ENCODE peak calls at places on chromosomes 13 and 19, in four cellular contexts. B is transverse colon, W is cardiac fibroblast, F is bronchial epithelial cell. T is an unnamed sample.

GRCh38 chr13:68715651-68716050 is 1392.0 kb upstream of the ATXN8OS start:
- DNase-seq in W (no peak), F (no peak), B (no peak), T (no peak)

GRCh38 chr19:50922316-50922853 is 11.2 kb upstream of the KLK4 start:
- DNase-seq in W (peak; percentile 82), B (peak; percentile 80), F (peak; percentile 68), T (peak; percentile 55)

GRCh38 chr13:70042193-70042592 is 65.4 kb upstream of the ATXN8OS start:
- DNase-seq in B (no peak), W (no peak), F (no peak), T (no peak)

GRCh38 chr13:76223565-76223964 is 587.4 kb downstream of the LMO7 start:
- DNase-seq in B (no peak), F (no peak), W (no peak), T (no peak)

GRCh38 chr19:41821003-41821735 is 23.3 kb downstream of the LYPD4 start:
- DNase-seq in W (peak; percentile 56), B (peak; percentile 41), F (peak; percentile 62), T (peak; percentile 23)

GRCh38 chr13:101332583-101332982 is 83.7 kb downstream of the NALCN start:
- DNase-seq in F (no peak), B (no peak), W (no peak), T (no peak)

GRCh38 chr19:45443462-45444317 is 20.0 kb upstream of the ERCC1 start:
- DNase-seq in B (peak; percentile 98), W (peak; percentile 96), F (peak; percentile 84), T (peak; percentile 95)

GRCh38 chr13:103803349-103803748 is 737.1 kb upstream of the SLC10A2 start:
- DNase-seq in W (no peak), F (no peak), B (no peak), T (no peak)

GRCh38 chr19:7654401-7654800 is 14.4 kb upstream of the RETN start:
- DNase-seq in W (no peak), F (peak; percentile 15), B (no peak), T (peak; percentile 50)

GRCh38 chr19:38713227-38713649 is 31.0 kb downstream of the CAPN12 start:
- DNase-seq in B (peak; percentile 41), W (no peak), F (no peak), T (no peak)

GRCh38 chr13:49409008-49409407 is 34.9 kb downstream of the CAB39L start:
- DNase-seq in F (peak; percentile 25), W (no peak), B (no peak), T (no peak)

GRCh38 chr13:107824636-107825035 is 390.7 kb downstream of the LIG4 start:
- DNase-seq in B (no peak), F (no peak), W (no peak), T (no peak)

GRCh38 chr13:24083722-24084421 is 76.6 kb upstream of the SPATA13 start:
- DNase-seq in F (no peak), W (no peak), B (no peak), T (no peak)

GRCh38 chr13:23160241-23161175 is 20.3 kb upstream of the SGCG start:
- DNase-seq in F (no peak), B (no peak), W (no peak), T (no peak)

GRCh38 chr19:48190288-48191284 is 20.1 kb downstream of the ZSWIM9 start:
- DNase-seq in F (peak; percentile 87), W (peak; percentile 39), B (peak; percentile 26), T (no peak)

GRCh38 chr13:40247845-40248244 is 418.6 kb downstream of the FOXO1 start:
- DNase-seq in B (no peak), F (peak; percentile 89), W (peak; percentile 70), T (no peak)

GRCh38 chr19:5111051-5111450 is 142.1 kb downstream of the KDM4B start:
- DNase-seq in F (no peak), W (no peak), B (no peak), T (no peak)

GRCh38 chr19:14413355-14413754 is 5.8 kb downstream of the DDX39A start:
- DNase-seq in B (no peak), W (no peak), F (no peak), T (no peak)

GRCh38 chr13:112713517-112714253 is 23.8 kb downstream of the ATP11A start:
- DNase-seq in F (no peak), B (no peak), W (no peak), T (no peak)

GRCh38 chr13:56700324-56700723 is 440.4 kb upstream of the PRR20A start:
- DNase-seq in B (no peak), F (no peak), W (no peak), T (no peak)

GRCh38 chr19:55449469-55449868 is 6.4 kb upstream of the SHISA7 start:
- DNase-seq in B (no peak), F (no peak), W (no peak), T (no peak)

GRCh38 chr19:48713041-48713863 is 6.3 kb downstream of the MAMSTR start:
- DNase-seq in B (no peak), F (no peak), W (peak; percentile 19), T (no peak)

GRCh38 chr19:34171539-34171876 is 796 bp upstream of the LSM14A start:
- DNase-seq in B (no peak), F (peak; percentile 71), W (peak; percentile 78), T (peak; percentile 85)

GRCh38 chr19:5719274-5719960 is 529 bp downstream of the LONP1 start:
- DNase-seq in F (peak; percentile 37), W (peak; percentile 26), B (no peak), T (peak; percentile 29)

GRCh38 chr19:43420954-43421353 is 6.3 kb downstream of the TEX101 start:
- DNase-seq in F (no peak), B (no peak), W (no peak), T (no peak)

DNA sequence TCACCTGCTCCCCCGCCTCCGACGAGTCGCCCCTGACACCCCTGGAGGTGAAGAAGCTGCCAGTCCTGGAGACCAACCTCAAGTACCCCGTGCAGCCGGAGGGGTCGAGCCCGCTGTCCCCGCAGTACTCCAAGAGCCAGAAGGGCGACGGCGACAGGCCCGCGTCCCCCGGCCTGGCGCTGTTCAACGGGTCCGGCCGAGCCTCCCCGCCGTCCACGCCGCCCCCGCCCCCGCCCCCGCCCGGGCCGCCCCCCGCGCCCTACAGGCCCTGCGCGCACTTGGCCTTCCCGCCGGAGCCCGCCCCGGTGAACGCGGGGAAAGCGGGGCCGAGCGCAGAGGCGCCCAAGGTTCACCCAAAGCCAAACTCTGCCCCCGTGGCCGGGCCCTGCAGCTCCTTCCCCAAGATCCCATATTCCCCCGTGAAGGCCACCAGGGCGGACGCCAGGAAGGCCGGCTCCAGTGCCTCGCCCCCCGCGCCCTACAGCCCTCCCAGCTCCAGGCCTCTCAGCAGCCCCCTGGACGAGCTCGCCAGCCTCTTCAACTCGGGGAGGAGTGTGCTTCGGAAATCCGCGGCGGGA is 511.5 kb downstream of the MYO16 start:
- DNase-seq in F (no peak), W (no peak), B (no peak), T (no peak)
- TF ChIP-seq CTCF in F (no peak), W (no peak), B (no peak), T (no peak)

DNA sequence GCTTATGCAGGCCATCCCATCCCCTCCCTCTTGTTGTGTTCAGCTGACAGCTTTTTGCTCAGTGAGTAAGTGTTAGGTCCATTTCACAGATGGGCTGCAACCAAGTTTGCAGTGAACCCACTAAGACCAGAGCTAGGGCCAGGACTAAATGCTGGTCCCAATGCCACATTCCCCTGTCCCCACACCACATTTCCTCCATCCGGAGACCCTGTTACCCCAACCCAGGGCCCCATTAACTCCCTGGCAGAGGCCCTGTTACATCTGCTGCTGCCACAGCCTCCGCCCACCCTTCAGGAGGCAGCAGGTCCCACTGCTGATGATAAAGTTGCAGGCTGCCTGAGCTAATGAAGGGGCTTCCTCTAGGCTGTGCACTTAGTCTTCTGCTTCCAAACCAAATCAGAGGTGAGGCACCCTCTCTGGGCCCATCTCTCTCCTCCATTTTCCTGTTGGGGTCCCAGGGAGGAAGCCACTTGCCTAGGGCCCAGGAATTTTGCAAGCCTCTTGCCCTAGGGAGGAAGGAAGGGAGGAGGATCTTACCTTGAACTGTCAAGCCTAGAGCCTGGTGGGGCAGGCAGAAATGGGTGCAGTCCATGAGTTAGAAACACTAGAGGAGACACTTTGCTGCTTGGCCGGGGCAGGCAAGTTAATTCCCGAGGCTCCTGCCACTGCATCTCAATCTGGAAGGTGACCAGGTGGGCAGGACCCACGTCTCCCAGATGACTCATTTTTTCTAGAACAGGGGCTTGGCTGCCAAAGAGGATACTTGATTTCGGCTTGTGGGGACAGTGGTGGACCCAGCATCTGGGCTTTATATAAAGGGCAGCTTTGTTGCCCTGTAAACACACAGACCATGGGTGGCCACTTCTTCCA is 3.4 kb upstream of the USF2 start:
- DNase-seq in F (peak; percentile 29), W (no peak), B (peak; percentile 8), T (no peak)
- TF ChIP-seq CTCF in F (no peak), W (no peak), B (no peak), T (no peak)

DNA sequence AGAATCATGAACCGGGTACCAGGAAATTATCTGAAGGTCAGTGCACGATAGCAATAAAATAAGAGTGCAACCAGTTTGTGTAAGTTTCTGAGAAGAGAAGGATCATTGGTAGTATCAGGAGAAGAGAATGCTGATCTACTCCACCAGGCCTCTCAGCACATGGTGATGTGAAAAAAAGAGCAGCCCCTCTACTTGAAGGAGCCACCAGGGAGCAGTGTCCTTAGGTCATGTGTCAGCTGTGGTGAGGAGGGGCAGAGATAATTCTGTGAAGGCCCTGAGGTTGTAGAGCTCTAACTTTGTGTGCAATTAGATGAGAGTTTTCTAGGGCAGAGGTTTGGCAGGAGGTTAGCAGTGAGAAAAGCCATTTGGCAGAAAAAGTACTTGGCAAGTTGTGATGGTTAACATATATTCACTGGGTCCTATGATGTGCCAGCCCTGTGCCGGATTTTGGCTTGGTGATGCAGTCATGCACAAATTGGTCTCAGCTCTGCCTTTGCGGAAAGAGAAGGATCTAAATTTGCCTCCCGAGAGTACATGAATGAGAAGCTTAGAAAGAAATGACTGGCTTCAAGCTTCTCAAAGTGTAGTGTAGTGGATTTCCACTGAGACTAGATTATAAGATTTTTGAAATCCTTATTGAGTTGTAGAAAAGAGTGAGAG is 19.2 kb upstream of the ZC3H13 start:
- DNase-seq in F (no peak), W (no peak), B (no peak), T (no peak)
- TF ChIP-seq CTCF in F (no peak), W (no peak), B (no peak), T (no peak)

DNA sequence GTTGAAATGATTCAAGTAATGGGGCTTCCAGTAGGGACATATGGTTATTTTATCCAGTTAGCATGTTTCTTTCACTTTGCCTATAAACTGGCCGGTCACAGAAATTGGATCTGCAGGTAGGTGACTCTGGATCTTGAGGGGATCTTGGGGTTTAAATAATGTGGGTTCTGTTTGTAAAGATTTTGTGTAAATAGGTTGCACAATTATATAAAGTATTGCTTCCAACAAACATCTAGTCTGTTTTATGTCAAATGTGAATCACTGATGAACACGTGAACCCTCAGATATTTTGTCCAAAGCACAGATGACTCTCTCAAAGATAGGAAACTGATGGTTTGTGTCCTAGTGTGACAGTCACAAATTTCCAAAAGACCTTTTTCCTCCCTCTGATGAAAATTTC is 98.4 kb downstream of the ZIC5 start:
- DNase-seq in F (no peak), B (no peak), W (no peak), T (no peak)
- TF ChIP-seq CTCF in F (no peak), B (no peak), W (no peak), T (no peak)

DNA sequence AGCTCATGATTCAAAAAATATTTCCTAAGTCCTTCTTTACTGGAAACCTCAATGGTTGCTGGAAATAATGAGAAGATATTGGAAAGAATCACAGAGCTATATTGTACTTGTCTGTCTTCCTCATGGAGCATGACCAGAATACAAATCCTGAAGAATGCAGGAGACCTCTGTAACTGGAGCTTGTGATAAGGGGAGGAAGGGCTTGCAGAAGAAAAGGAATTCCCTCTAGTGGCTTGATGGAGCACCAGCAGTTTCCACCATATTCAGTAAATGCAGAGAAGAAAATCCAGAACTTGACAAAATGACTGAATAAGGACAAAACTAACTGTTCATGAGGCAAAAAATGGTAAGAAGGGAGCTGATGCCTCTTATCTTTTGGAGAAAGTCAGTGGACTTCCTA is 1333.1 kb downstream of the EFNB2 start:
- DNase-seq in W (peak; percentile 42), B (no peak), F (peak; percentile 40), T (no peak)
- TF ChIP-seq CTCF in W (peak; percentile 54), B (peak; percentile 36), F (peak; percentile 54), T (peak; percentile 68)

T was measured in HFFc6.